ENCODE peak calls at places on chromosome 12, in six cellular contexts. One of them, this sample, is unnamed.

GRCh38 chr12:94186461-94187237 is 38.3 kb downstream of the PLXNC1 start:
- DNase-seq in mucosa of descending colon: no peak
- DNase-seq in uterus: peak
- DNase-seq in tibial nerve: peak
- DNase-seq in fibroblast of mammary gland: peak
- DNase-seq in A673: peak
- DNase-seq in this sample: no peak

GRCh38 chr12:3073438-3074255 is 3.5 kb upstream of the TSPAN9 start:
- DNase-seq in mucosa of descending colon: peak
- DNase-seq in uterus: peak
- DNase-seq in tibial nerve: peak
- DNase-seq in fibroblast of mammary gland: peak
- DNase-seq in A673: peak
- DNase-seq in this sample: peak

GRCh38 chr12:3470296-3470695 is 20.7 kb upstream of the PRMT8 start:
- DNase-seq in mucosa of descending colon: no peak
- DNase-seq in uterus: no peak
- DNase-seq in tibial nerve: no peak
- DNase-seq in fibroblast of mammary gland: no peak
- DNase-seq in A673: no peak
- DNase-seq in this sample: no peak

GRCh38 chr12:116346751-116347150 is 69.3 kb upstream of the MED13L start:
- DNase-seq in mucosa of descending colon: no peak
- DNase-seq in uterus: no peak
- DNase-seq in tibial nerve: no peak
- DNase-seq in fibroblast of mammary gland: peak
- DNase-seq in A673: peak
- DNase-seq in this sample: peak

GRCh38 chr12:67989184-67989965 is at the start of gene IFNG-AS1:
- DNase-seq in mucosa of descending colon: no peak
- DNase-seq in uterus: no peak
- DNase-seq in tibial nerve: no peak
- DNase-seq in fibroblast of mammary gland: no peak
- DNase-seq in A673: no peak
- DNase-seq in this sample: no peak

GRCh38 chr12:51383281-51383905 is 7.8 kb downstream of the GALNT6 start:
- DNase-seq in mucosa of descending colon: no peak
- DNase-seq in uterus: no peak
- DNase-seq in tibial nerve: no peak
- DNase-seq in fibroblast of mammary gland: no peak
- DNase-seq in A673: no peak
- DNase-seq in this sample: peak

GRCh38 chr12:7935773-7936581 is at the start of gene SLC2A3:
- DNase-seq in mucosa of descending colon: no peak
- DNase-seq in uterus: peak
- DNase-seq in tibial nerve: peak
- DNase-seq in fibroblast of mammary gland: peak
- DNase-seq in A673: peak
- DNase-seq in this sample: peak

GRCh38 chr12:5493018-5493417 is 61.1 kb downstream of the NTF3 start:
- DNase-seq in mucosa of descending colon: peak
- DNase-seq in uterus: no peak
- DNase-seq in tibial nerve: no peak
- DNase-seq in fibroblast of mammary gland: no peak
- DNase-seq in A673: no peak
- DNase-seq in this sample: no peak

GRCh38 chr12:116421785-116422538 is 137.2 kb upstream of the MAP1LC3B2 start:
- DNase-seq in mucosa of descending colon: no peak
- DNase-seq in uterus: no peak
- DNase-seq in tibial nerve: no peak
- DNase-seq in fibroblast of mammary gland: no peak
- DNase-seq in A673: no peak
- DNase-seq in this sample: no peak

GRCh38 chr12:86770871-86771270 is 514.7 kb upstream of the MGAT4C start:
- DNase-seq in mucosa of descending colon: no peak
- DNase-seq in uterus: no peak
- DNase-seq in tibial nerve: no peak
- DNase-seq in fibroblast of mammary gland: no peak
- DNase-seq in A673: no peak
- DNase-seq in this sample: no peak

GRCh38 chr12:118371354-118372282 is 1.1 kb downstream of the TAOK3 start:
- DNase-seq in mucosa of descending colon: peak
- DNase-seq in uterus: peak
- DNase-seq in tibial nerve: no peak
- DNase-seq in fibroblast of mammary gland: no peak
- DNase-seq in A673: no peak
- DNase-seq in this sample: peak

GRCh38 chr12:1936406-1937320 is 18.2 kb upstream of the CACNA2D4 start:
- DNase-seq in mucosa of descending colon: peak
- DNase-seq in uterus: peak
- DNase-seq in tibial nerve: no peak
- DNase-seq in fibroblast of mammary gland: peak
- DNase-seq in A673: peak
- DNase-seq in this sample: peak

GRCh38 chr12:24905431-24905830 is 43.5 kb downstream of the BCAT1 start:
- DNase-seq in mucosa of descending colon: no peak
- DNase-seq in uterus: no peak
- DNase-seq in tibial nerve: no peak
- DNase-seq in fibroblast of mammary gland: peak
- DNase-seq in A673: no peak
- DNase-seq in this sample: no peak

GRCh38 chr12:109775172-109775881 is 57.9 kb downstream of the TRPV4 start:
- DNase-seq in mucosa of descending colon: peak
- DNase-seq in uterus: peak
- DNase-seq in tibial nerve: peak
- DNase-seq in fibroblast of mammary gland: peak
- DNase-seq in A673: peak
- DNase-seq in this sample: peak

GRCh38 chr12:34405286-34406227 is 383.3 kb downstream of the ALG10 start:
- DNase-seq in mucosa of descending colon: peak
- DNase-seq in uterus: peak
- DNase-seq in tibial nerve: peak
- DNase-seq in fibroblast of mammary gland: no peak
- DNase-seq in A673: no peak
- DNase-seq in this sample: no peak

GRCh38 chr12:90079811-90080210 is 371.2 kb upstream of the ATP2B1 start:
- DNase-seq in mucosa of descending colon: no peak
- DNase-seq in uterus: no peak
- DNase-seq in tibial nerve: no peak
- DNase-seq in fibroblast of mammary gland: no peak
- DNase-seq in A673: no peak
- DNase-seq in this sample: no peak

DNA sequence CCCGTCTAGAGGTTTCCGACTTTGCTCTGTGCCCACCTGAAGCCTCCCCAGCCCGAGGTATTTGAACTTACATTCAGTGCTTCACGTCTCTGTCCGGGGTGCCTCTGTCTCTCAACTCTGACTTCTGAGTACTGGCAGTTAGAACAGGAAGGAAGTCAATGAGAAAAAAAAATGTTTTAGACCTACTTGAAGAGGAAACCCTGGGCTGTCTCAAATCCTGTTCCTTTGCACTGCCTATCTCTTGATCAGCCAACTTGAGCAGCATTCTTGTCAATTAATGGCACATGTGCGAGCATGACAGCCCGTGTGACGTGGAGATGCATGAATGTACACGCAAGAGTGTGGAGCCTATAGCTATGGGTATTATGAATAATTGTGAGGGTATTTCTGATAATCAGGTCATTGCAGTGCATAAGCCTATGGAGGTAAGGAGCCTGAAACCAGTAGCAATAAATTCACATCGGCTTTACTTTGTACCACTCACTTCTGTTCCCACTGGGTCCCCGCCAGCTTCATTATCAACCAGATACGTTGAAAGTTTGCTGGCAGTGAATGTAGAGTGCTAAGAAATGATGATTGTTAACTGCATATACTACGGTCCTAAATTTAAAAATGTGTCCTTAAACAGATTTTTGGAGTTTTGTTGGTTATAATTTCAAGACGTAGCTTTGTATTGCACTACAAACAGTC is at the start of gene ARHGDIB:
- DNase-seq in mucosa of descending colon: no peak
- DNase-seq in uterus: no peak
- DNase-seq in tibial nerve: no peak
- DNase-seq in fibroblast of mammary gland: no peak
- DNase-seq in A673: peak
- DNase-seq in this sample: peak
- H3K4me3 ChIP-seq in mucosa of descending colon: peak
- H3K4me3 ChIP-seq in uterus: peak
- H3K4me3 ChIP-seq in tibial nerve: peak
- H3K4me3 ChIP-seq in fibroblast of mammary gland: peak
- H3K4me3 ChIP-seq in A673: peak
- H3K4me3 ChIP-seq in this sample: no peak

DNA sequence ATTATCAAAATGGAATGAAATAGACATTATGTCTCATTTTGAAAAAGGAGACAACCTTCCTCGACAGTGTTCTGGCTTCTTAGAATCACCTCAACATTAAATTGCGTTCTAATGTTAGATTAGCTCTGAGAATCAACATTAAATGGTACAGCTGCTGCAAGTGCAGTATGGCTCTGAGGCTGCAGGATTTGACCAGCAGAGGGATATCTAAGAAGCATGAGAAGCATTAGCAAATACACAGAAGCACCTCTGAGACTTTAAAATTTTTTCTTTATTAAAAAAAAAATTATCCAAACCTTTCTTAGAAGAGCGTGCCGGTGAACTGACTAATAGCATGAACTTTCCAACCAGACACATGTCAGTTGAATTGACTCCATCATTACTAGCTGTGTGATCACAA is 253.4 kb upstream of the LRIG3 start:
- DNase-seq in mucosa of descending colon: no peak
- DNase-seq in uterus: no peak
- DNase-seq in tibial nerve: no peak
- DNase-seq in fibroblast of mammary gland: peak
- DNase-seq in A673: peak
- DNase-seq in this sample: peak
- TF ChIP-seq CTCF in mucosa of descending colon: no peak
- TF ChIP-seq CTCF in uterus: no peak
- TF ChIP-seq CTCF in tibial nerve: no peak
- TF ChIP-seq CTCF in fibroblast of mammary gland: peak
- TF ChIP-seq CTCF in A673: no peak
- TF ChIP-seq CTCF in this sample: peak

DNA sequence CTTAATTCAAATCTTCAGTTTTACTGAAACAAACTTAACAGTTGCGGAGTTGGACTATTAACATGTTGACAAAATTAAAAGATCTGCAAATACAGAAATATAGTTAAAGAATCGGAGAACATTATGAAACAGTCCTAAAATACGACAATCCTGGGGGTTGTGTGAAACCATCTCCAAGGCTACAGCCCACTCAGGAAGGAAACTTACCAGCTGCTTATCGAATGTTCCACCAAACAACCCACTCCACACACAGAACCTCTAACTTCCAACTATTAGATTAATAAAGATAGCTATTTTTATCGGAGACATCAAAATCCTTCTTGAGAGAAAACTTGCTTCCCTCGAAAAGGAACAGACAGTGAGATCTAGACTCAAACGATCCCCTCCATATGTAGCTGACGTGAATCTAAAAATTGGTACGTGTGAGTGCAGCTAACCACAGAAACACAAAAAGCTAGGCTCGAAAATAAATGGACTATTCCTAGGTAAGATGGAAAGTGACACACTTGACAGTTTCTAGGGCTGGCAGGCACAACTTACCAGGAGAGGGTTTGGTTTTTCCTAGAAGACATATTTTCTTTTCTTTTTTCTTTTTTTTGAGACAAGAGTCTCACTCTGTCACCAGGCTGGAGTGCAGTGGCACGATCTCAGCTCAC is 12.9 kb downstream of the VPS37B start:
- DNase-seq in mucosa of descending colon: no peak
- DNase-seq in uterus: no peak
- DNase-seq in tibial nerve: no peak
- DNase-seq in fibroblast of mammary gland: no peak
- DNase-seq in A673: no peak
- DNase-seq in this sample: no peak
- H3K4me3 ChIP-seq in mucosa of descending colon: no peak
- H3K4me3 ChIP-seq in uterus: no peak
- H3K4me3 ChIP-seq in tibial nerve: no peak
- H3K4me3 ChIP-seq in fibroblast of mammary gland: no peak
- H3K4me3 ChIP-seq in A673: no peak
- H3K4me3 ChIP-seq in this sample: no peak

GRCh38 chr12:26643532-26644315 is 189.3 kb downstream of the ITPR2 start:
- DNase-seq in mucosa of descending colon: no peak
- DNase-seq in uterus: no peak
- DNase-seq in tibial nerve: no peak
- DNase-seq in fibroblast of mammary gland: no peak
- DNase-seq in A673: no peak
- DNase-seq in this sample: no peak

GRCh38 chr12:26647091-26647490 is 185.9 kb downstream of the ITPR2 start:
- DNase-seq in mucosa of descending colon: no peak
- DNase-seq in uterus: no peak
- DNase-seq in tibial nerve: no peak
- DNase-seq in fibroblast of mammary gland: peak
- DNase-seq in A673: no peak
- DNase-seq in this sample: no peak

GRCh38 chr12:26636710-26637328 is 196.2 kb downstream of the ITPR2 start:
- DNase-seq in mucosa of descending colon: no peak
- DNase-seq in uterus: no peak
- DNase-seq in tibial nerve: no peak
- DNase-seq in fibroblast of mammary gland: peak
- DNase-seq in A673: no peak
- DNase-seq in this sample: peak

GRCh38 chr12:26646571-26646970 is 186.4 kb downstream of the ITPR2 start:
- DNase-seq in mucosa of descending colon: no peak
- DNase-seq in uterus: no peak
- DNase-seq in tibial nerve: no peak
- DNase-seq in fibroblast of mammary gland: no peak
- DNase-seq in A673: no peak
- DNase-seq in this sample: no peak

DNA sequence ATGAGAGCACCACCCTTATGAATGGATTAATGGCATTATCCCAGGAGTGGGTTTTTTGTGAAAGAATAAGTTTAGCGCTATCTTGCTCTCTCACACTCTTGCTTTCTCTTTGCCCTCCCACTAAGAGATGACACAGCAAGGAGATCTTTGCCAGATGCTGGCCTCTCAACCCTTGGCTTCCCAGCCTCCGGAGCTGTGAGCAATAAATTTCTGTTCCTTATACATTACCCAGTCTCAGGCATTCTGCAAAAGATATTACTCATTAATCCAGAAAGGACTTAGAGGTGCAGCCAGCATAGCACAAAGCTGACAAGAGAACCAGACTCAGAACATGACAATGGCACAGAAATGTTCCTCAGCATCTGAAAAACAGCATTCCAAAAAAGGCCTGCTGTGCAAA is 190.6 kb downstream of the ITPR2 start:
- DNase-seq in mucosa of descending colon: no peak
- DNase-seq in uterus: no peak
- DNase-seq in tibial nerve: no peak
- DNase-seq in fibroblast of mammary gland: peak
- DNase-seq in A673: no peak
- DNase-seq in this sample: no peak
- TF ChIP-seq CTCF in mucosa of descending colon: no peak
- TF ChIP-seq CTCF in uterus: no peak
- TF ChIP-seq CTCF in tibial nerve: no peak
- TF ChIP-seq CTCF in fibroblast of mammary gland: no peak
- TF ChIP-seq CTCF in A673: no peak
- TF ChIP-seq CTCF in this sample: no peak

GRCh38 chr12:132416827-132417226 is 73.1 kb upstream of the FBRSL1 start:
- DNase-seq in mucosa of descending colon: no peak
- DNase-seq in uterus: no peak
- DNase-seq in tibial nerve: no peak
- DNase-seq in fibroblast of mammary gland: no peak
- DNase-seq in A673: no peak
- DNase-seq in this sample: no peak
- H3K4me3 ChIP-seq in mucosa of descending colon: no peak
- H3K4me3 ChIP-seq in uterus: no peak
- H3K4me3 ChIP-seq in tibial nerve: no peak
- H3K4me3 ChIP-seq in fibroblast of mammary gland: no peak
- H3K4me3 ChIP-seq in A673: no peak
- H3K4me3 ChIP-seq in this sample: no peak